ENCODE peak calls at places on chromosome 21, in four cellular contexts. N is activated naive CD4-positive, alpha-beta T cell; E is iPS DF 19.7; Q is HTR-8/SVneo. L is an unnamed sample.
A peak's percentile ranks its signal among the peaks of the same experiment; 100 is the strongest.

GRCh38 chr21:28605138-28605537 is 387.5 kb downstream of the LTN1 start:
- DNase-seq in N (no peak), E (no peak), Q (no peak), L (no peak)

GRCh38 chr21:29430581-29430980 is 131.9 kb downstream of the BACH1 start:
- DNase-seq in N (no peak), E (no peak), Q (no peak), L (peak; percentile 7)

GRCh38 chr21:25895565-25896205 is 160.9 kb downstream of the GABPA start:
- DNase-seq in N (no peak), E (no peak), Q (peak; percentile 21), L (peak; percentile 54)

GRCh38 chr21:26115899-26116298 is 54.7 kb downstream of the APP start:
- DNase-seq in N (no peak), E (no peak), Q (no peak), L (peak; percentile 26)

GRCh38 chr21:29208044-29208665 is 77.7 kb downstream of the MAP3K7CL start:
- DNase-seq in N (no peak), E (no peak), Q (no peak), L (no peak)

GRCh38 chr21:25568230-25568629 is 39.1 kb downstream of the MRPL39 start:
- DNase-seq in N (no peak), E (no peak), Q (no peak), L (no peak)

GRCh38 chr21:14523234-14523633 is 22.9 kb downstream of the SAMSN1 start:
- DNase-seq in N (no peak), E (no peak), Q (no peak), L (no peak)

GRCh38 chr21:17454315-17455027 is 58.4 kb upstream of the CXADR start:
- DNase-seq in N (no peak), E (peak; percentile 57), Q (peak; percentile 54), L (peak; percentile 83)

GRCh38 chr21:18220498-18220897 is 24.1 kb upstream of the CHODL start:
- DNase-seq in N (no peak), E (no peak), Q (no peak), L (no peak)